ENCODE peak calls at places on chromosomes 5 and 9, in seven cellular contexts. W is sigmoid colon; X is CD8-positive, alpha-beta T cell; U is ovary; Z is breast epithelium; L is fibroblast of pulmonary artery; Q is AG04450. Y is an unnamed sample.

GRCh38 chr5:138331449-138332368 is at the start of gene CDC25C:
- DNase-seq in U (peak), Z (peak), Q (peak), X (peak), L (peak), W (peak), Y (peak)

GRCh38 chr9:125346351-125346750 is 84.7 kb downstream of the GAPVD1 start:
- DNase-seq in L (no peak), Z (no peak), W (no peak), Q (no peak), X (no peak), U (no peak), Y (no peak)

GRCh38 chr9:71853084-71853483 is 57.9 kb downstream of the ABHD17B start:
- DNase-seq in Z (no peak), U (no peak), L (no peak), Q (no peak), X (no peak), W (no peak), Y (no peak)

GRCh38 chr9:134324359-134325095 is 1.7 kb upstream of the RXRA start:
- DNase-seq in Z (no peak), U (peak), X (no peak), Q (no peak), W (peak), L (no peak), Y (no peak)

GRCh38 chr9:115261656-115262081 is 143.7 kb upstream of the TNC start:
- DNase-seq in Q (no peak), L (no peak), Z (no peak), W (no peak), X (no peak), U (no peak), Y (no peak)

GRCh38 chr9:127568618-127568970 is 43.5 kb upstream of the STXBP1 start:
- DNase-seq in Q (no peak), Z (no peak), U (no peak), X (no peak), L (no peak), W (no peak), Y (no peak)

GRCh38 chr5:26023361-26023760 is 1015.0 kb downstream of the CDH9 start:
- DNase-seq in L (no peak), Q (no peak), W (no peak), Z (no peak), X (no peak), U (no peak), Y (no peak)

GRCh38 chr9:117523531-117524153 is 108.8 kb upstream of the ASTN2 start:
- DNase-seq in Q (no peak), L (no peak), X (no peak), U (no peak), Z (no peak), W (no peak), Y (no peak)

GRCh38 chr5:143812085-143812705 is at the start of gene HMHB1:
- DNase-seq in X (no peak), U (no peak), W (no peak), L (no peak), Q (no peak), Z (no peak), Y (no peak)

GRCh38 chr5:61029456-61030162 is 84.6 kb downstream of the NDUFAF2 start:
- DNase-seq in Z (no peak), X (no peak), Q (no peak), U (no peak), L (no peak), W (no peak), Y (no peak)
- H3K4me3 ChIP-seq in Z (no peak), X (no peak), Q (no peak), U (no peak), L (no peak), W (no peak), Y (no peak)

GRCh38 chr9:132240860-132241482 is 79.1 kb downstream of the NTNG2 start:
- DNase-seq in L (peak), X (peak), Z (peak), U (peak), Q (peak), W (peak), Y (no peak)
- TF ChIP-seq CTCF in L (no peak), X (no peak), Z (no peak), U (no peak), Q (no peak), W (no peak), Y (no peak)

DNA sequence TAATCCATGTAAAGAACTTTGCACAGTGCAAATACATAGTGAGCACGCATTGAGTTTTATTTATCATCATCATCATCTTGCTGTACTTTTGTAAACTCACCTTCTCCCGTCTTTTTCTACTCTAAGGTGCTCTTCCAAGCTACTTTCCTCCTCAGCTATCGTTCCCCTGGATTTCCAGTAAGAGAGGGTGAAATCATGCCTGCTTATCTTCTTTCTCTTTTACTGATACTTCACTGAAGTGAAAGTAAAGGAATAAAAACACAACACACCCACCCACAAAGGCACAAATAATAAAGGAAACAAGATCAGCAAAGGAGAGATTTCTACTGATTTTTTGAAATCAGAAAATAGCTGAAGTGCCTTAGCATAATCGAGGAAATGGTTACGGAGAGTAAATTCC is 509.9 kb downstream of the RAB3C start:
- DNase-seq in X (no peak), Q (no peak), W (no peak), L (no peak), U (no peak), Z (no peak), Y (no peak)
- H3K4me3 ChIP-seq in X (no peak), Q (peak), W (peak), L (peak), U (no peak), Z (peak), Y (no peak)

GRCh38 chr9:36345103-36345846 is 54.8 kb downstream of the RNF38 start:
- DNase-seq in L (no peak), Z (no peak), W (no peak), U (no peak), X (no peak), Q (no peak), Y (no peak)
- TF ChIP-seq CTCF in L (no peak), Z (no peak), W (no peak), U (no peak), X (no peak), Q (peak), Y (no peak)

GRCh38 chr9:93094294-93095204 is 1.5 kb upstream of the CARD19 start:
- DNase-seq in W (peak), U (peak), X (no peak), Z (peak), L (no peak), Q (no peak), Y (no peak)
- H3K4me3 ChIP-seq in W (peak), U (peak), X (peak), Z (peak), L (peak), Q (no peak), Y (peak)

GRCh38 chr9:109469646-109470358 is 28.3 kb downstream of the PTPN3 start:
- DNase-seq in Z (peak), W (peak), Q (peak), U (peak), X (peak), L (peak), Y (peak)
- TF ChIP-seq CTCF in Z (peak), W (peak), Q (peak), U (peak), X (peak), L (peak), Y (peak)

DNA sequence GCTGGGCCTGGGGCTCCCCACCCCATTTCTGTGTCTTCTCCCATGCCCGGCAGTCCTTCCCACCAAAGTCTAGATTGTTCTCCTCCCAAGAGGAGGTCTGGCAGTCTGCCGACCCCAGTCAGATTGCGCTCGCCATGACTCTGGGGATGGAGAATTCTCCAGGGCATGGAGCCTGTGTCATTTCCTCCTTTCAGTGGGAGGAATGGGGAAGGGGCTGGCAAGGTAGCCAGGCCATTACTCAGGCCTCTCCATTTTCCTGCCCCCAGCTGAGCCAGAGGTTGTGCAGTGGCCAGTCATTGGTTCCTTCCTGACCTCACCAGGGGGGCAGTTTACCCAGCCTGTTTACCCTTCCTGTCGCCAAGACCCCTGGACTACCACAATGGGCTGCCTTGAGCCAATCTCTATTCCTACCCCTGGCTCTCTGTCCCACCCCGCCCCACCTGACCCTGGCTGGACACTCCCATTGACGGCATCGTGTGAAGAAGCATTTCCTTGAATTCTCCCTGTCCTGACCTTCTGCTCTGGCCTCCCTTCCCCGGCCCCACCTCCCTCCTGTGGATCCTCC is 628 bp downstream of the SYNPO start:
- DNase-seq in L (peak), W (no peak), Z (no peak), X (no peak), Q (no peak), U (peak), Y (no peak)
- H3K4me3 ChIP-seq in L (peak), W (no peak), Z (peak), X (no peak), Q (peak), U (no peak), Y (peak)